ENCODE peak calls at places on chromosome 3, in five cellular contexts. E is K562, A is A549, F is sigmoid colon, D is heart left ventricle. P is an unnamed sample.

GRCh38 chr3:107271787-107272387 is 105.4 kb upstream of the CCDC54 start:
- DNase-seq in E (peak; percentile 15), D (no peak), A (peak; percentile 21), F (no peak), P (no peak)

GRCh38 chr3:131690800-131691199 is 188.0 kb upstream of the MRPL3 start:
- DNase-seq in D (no peak), A (no peak), E (no peak), F (no peak), P (no peak)

GRCh38 chr3:165751654-165752053 is 85.6 kb downstream of the BCHE start:
- DNase-seq in E (no peak), A (no peak), D (no peak), F (no peak), P (no peak)

GRCh38 chr3:107848516-107848915 is 242.3 kb downstream of the CD47 start:
- DNase-seq in E (no peak), D (no peak), F (no peak), A (no peak), P (no peak)

GRCh38 chr3:46098319-46098761 is 71.1 kb upstream of the XCR1 start:
- DNase-seq in D (peak; percentile 58), F (peak; percentile 84), A (no peak), E (no peak), P (no peak)

GRCh38 chr3:60169755-60170154 is 1081.5 kb downstream of the FHIT start:
- DNase-seq in D (no peak), A (no peak), E (no peak), F (no peak), P (no peak)

GRCh38 chr3:84958495-84959469 is at the start of gene CADM2:
- DNase-seq in E (peak; percentile 91), D (peak; percentile 89), F (peak; percentile 93), A (peak; percentile 92), P (peak; percentile 84)

GRCh38 chr3:12944413-12944812 is 103.0 kb upstream of the RPL32 start:
- DNase-seq in A (no peak), E (no peak), F (no peak), D (no peak), P (no peak)

GRCh38 chr3:49313902-49314676 is 25.8 kb downstream of the USP4 start:
- DNase-seq in F (no peak), D (no peak), E (no peak), A (no peak), P (no peak)

GRCh38 chr3:122146466-122146865 is 37.0 kb upstream of the CASR start:
- DNase-seq in E (no peak), A (no peak), F (no peak), D (no peak), P (no peak)

GRCh38 chr3:18223591-18224338 is 201.4 kb downstream of the SATB1 start:
- DNase-seq in F (no peak), A (no peak), E (no peak), D (no peak), P (no peak)

GRCh38 chr3:71119171-71119570 is 464.4 kb downstream of the FOXP1 start:
- DNase-seq in F (no peak), D (no peak), A (no peak), E (no peak), P (no peak)

GRCh38 chr3:129625071-129625874 is 18.8 kb upstream of the PLXND1 start:
- DNase-seq in E (no peak), D (no peak), F (peak; percentile 71), A (peak; percentile 44), P (no peak)

GRCh38 chr3:188720636-188721035 is 451.1 kb upstream of the TPRG1 start:
- DNase-seq in D (no peak), E (no peak), A (peak; percentile 6), F (no peak), P (no peak)

GRCh38 chr3:73621388-73621787 is 3.4 kb downstream of the PDZRN3 start:
- DNase-seq in F (peak; percentile 88), A (no peak), D (peak; percentile 44), E (no peak), P (no peak)

GRCh38 chr3:21750831-21751391 is at the start of gene ZNF385D:
- DNase-seq in A (no peak), D (peak; percentile 80), E (no peak), F (peak; percentile 76), P (peak; percentile 91)

GRCh38 chr3:141659821-141660597 is 78.1 kb upstream of the RNF7 start:
- DNase-seq in E (peak; percentile 36), F (peak; percentile 90), A (peak; percentile 47), D (peak; percentile 64), P (peak; percentile 89)

DNA sequence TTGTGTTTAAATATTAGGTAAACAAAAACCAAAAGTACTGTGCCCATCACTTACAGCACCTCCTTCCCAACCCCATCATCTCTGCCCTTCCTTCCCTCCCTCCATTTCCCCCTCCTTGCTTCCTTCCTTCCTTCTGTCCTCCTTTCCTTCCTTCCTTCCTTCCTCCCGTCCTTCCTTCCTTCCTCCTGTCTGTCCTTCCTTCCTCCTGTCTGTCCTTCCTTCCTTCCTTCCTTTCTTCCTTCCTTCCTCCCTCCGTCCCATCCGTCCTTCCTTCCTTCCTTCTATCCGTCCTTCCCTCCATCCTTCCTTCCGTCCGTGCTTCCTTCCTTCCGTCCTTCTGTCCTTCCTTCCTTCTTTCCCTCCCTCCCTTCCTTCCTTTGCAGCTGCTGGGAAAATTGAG is 67.8 kb upstream of the SIAH2 start:
- DNase-seq in F (no peak), A (no peak), D (no peak), E (no peak), P (no peak)
- TF ChIP-seq POLR2A in F (no peak), A (no peak), D (no peak), E (no peak), P (no peak)

DNA sequence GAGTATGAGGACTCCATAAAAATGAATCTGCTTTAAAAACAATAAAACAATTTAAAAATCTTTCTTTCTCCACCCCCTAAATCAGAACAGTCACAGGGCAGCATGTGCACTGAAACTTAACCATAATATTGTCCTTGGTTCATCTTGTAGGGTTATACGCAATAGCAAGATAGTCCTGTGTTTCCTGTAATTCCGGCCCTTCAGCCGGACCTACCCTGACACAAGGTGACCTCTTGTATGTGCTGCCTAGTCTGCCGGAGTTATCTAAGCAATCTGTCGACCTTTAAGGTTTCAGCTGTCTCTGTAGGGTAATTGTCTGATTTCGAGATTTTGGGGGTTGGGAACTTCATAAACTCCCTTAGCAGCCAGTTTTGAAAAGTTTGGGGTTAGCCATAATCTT is 99.9 kb downstream of the DHX36 start:
- DNase-seq in A (no peak), D (no peak), F (no peak), E (no peak), P (no peak)
- H3K4me3 ChIP-seq in A (no peak overlapping the region), D (no peak overlapping the region), F (no peak overlapping the region), E (no peak overlapping the region), P (no peak overlapping the region)

GRCh38 chr3:32947466-32948238 is 3.8 kb upstream of the CCR4 start:
- DNase-seq in D (peak; percentile 82), A (peak; percentile 26), E (peak; percentile 64), F (peak; percentile 77), P (peak; percentile 93)
- TF ChIP-seq CTCF in D (peak; percentile 54), A (peak; percentile 73), E (peak; percentile 95), F (peak; percentile 9), P (no peak)

DNA sequence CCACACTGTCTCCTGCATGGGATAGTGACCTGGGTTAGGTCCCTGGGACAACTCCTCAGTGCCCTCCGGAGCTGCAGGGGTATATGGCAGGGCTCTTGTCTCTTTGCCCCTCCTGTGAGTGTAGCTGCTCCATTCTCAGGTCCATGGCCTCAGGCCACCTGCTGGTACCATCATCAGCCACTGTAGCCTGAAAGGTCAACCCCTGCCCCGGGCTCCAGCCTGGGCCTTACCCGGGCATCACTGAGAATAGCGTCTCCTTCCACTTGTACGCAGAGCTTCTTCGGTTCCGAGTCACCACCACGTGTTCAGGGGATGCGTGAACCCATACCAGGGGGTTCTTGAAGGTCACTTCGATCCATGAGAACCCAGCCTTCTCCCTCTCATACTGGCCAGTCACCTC is 13.8 kb downstream of the ITIH4 start:
- DNase-seq in E (no peak), A (no peak), D (no peak), F (no peak), P (no peak)
- TF ChIP-seq POLR2A in E (no peak), A (no peak), D (no peak), F (no peak), P (no peak)

GRCh38 chr3:196966526-196967401 is 1.9 kb downstream of the PIGZ start:
- DNase-seq in D (no peak), F (no peak), A (no peak), E (no peak), P (peak; percentile 84)
- H3K4me3 ChIP-seq in D (no peak overlapping the region), F (no peak overlapping the region), A (no peak overlapping the region), E (no peak overlapping the region), P (no peak overlapping the region)

DNA sequence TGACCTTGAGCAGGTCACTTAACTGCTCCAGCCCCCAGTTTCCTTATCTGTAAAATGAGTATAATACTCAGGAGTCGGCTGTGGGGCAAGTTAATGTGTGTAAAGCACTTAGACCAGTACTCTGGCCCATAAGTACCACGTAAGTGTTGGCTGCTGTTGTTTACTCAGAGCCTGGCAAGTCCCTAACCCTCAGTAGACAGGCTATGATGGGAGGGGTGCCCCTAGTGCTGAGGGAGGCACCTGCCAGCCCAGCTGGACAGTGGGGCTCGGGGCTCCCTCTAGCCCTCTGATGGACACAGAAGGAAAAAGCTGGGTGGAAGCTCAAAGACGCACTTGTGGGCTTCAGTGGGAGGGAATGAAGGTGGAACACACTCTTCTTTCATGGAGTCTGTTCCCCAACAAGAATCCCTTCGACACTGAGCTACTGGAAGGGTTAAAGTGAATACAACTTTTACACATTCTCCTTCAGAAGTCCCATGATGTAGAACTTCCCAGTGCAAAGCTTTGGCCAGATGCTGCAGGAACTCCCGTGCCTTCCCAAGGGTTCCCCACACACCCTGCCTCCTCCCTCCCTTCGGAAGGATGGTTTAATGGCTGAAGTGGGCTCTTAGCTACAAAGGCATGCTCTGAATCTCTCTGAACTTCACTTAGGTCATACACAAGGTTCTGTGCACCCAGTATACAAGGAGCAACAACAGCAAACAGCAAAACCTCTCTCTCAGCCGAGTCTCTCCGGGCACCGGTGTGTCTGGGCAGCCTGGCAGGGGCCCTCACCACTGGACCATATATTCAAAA is 25.4 kb downstream of the TMEM44 start:
- DNase-seq in E (no peak), A (no peak), D (no peak), F (no peak), P (no peak)
- TF ChIP-seq CTCF in E (no peak), A (no peak), D (no peak), F (no peak), P (no peak)

GRCh38 chr3:172373912-172374311 is 74.3 kb downstream of the GHSR start:
- DNase-seq in A (no peak), D (no peak), E (no peak), F (no peak), P (no peak)
- TF ChIP-seq POLR2A in A (no peak), D (no peak), E (no peak), F (no peak), P (no peak)

DNA sequence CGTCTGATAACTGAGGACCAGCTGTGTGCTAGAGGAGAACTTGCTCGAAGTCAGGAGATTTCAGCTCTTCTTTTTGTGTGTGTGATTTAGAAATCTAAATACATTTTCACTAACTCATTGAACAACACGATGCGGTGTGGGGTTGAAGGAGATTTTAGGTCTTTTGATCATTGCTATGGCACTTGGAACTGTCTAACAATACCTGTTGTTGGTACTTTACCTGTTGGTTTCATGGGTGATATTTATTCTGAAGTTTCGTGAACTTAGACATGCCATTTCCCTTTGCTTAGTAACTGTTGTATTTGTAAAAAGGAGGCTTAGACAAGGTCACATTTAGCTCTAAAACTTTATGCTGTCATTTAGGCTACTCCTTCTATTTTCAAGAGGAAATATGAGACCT is 99.9 kb downstream of the ITPR1 start:
- DNase-seq in F (no peak), A (no peak), E (no peak), D (no peak), P (no peak)
- H3K4me3 ChIP-seq in F (no peak overlapping the region), A (no peak overlapping the region), E (no peak overlapping the region), D (no peak overlapping the region), P (no peak overlapping the region)